ENCODE peak calls at places on chromosomes 16 and 17, in ten cellular contexts. Y is right atrium auricular region; E is HEK293T; K is activated T-cell treated with anti-CD3 and anti-CD28 coated beads, Interleukin-2, amount 50 U/mL, for 24 hours; I is naive thymus-derived CD8-positive, alpha-beta T cell; S is NCI-H146; T is Daoy; X is activated naive CD4-positive, alpha-beta T cell; N is stimulated activated naive CD8-positive, alpha-beta T cell treated with anti-CD3 and anti-CD28 coated beads, Interleukin-15, amount 100 ng/mL, for 72 hours; O is fibroblast of mammary gland. J is an unnamed sample.

GRCh38 chr17:82000803-82001649 is 21.7 kb downstream of the CENPX start:
- DNase-seq in Y (no peak), E (no peak), K (no peak), I (no peak), S (no peak), T (no peak), X (no peak), N (no peak), O (no peak), J (no peak)

GRCh38 chr16:181668-182021 is 1.4 kb downstream of the HBQ1 start:
- DNase-seq in Y (no peak), E (no peak), K (no peak), I (no peak), S (no peak), T (no peak), X (peak), N (no peak), O (peak), J (no peak)

GRCh38 chr17:42964161-42964932 is at the start of gene AARSD1:
- DNase-seq in Y (peak), E (peak), K (peak), I (peak), S (peak), T (peak), X (peak), N (peak), O (peak), J (peak)

GRCh38 chr16:84387021-84387420 is 18.7 kb downstream of the ATP2C2 start:
- DNase-seq in Y (no peak), E (no peak), K (no peak), I (no peak), S (no peak), T (no peak), X (no peak), N (no peak), O (no peak), J (no peak)

GRCh38 chr17:64240741-64241347 is 22.2 kb downstream of the TEX2 start:
- DNase-seq in Y (peak), E (no peak), K (no peak), I (no peak), S (no peak), T (peak), X (no peak), N (no peak), O (peak), J (no peak)

GRCh38 chr16:68235105-68235881 is 634 bp downstream of the ESRP2 start:
- DNase-seq in Y (no peak), E (no peak), K (peak), I (no peak), S (peak), T (no peak), X (no peak), N (peak), O (no peak), J (peak)

GRCh38 chr17:9291912-9292562 is 270.7 kb downstream of the NTN1 start:
- DNase-seq in Y (peak), E (peak), K (peak), I (no peak), S (peak), T (no peak), X (no peak), N (peak), O (peak), J (peak)

GRCh38 chr17:70006159-70006558 is 68.9 kb upstream of the KCNJ16 start:
- DNase-seq in Y (no peak), E (no peak), K (no peak), I (no peak), S (no peak), T (no peak), X (no peak), N (no peak), O (peak), J (no peak)

GRCh38 chr17:51015145-51015558 is 105.5 kb downstream of the SPAG9 start:
- DNase-seq in Y (no peak), E (no peak), K (no peak), I (no peak), S (peak), T (no peak), X (no peak), N (no peak), O (peak), J (no peak)

GRCh38 chr17:62705781-62706597 is 78.5 kb downstream of the MRC2 start:
- DNase-seq in Y (no peak), E (no peak), K (no peak), I (no peak), S (peak), T (no peak), X (no peak), N (no peak), O (peak), J (no peak)

GRCh38 chr16:88681084-88681680 is 5.1 kb downstream of the SNAI3 start:
- DNase-seq in Y (no peak), E (peak), K (peak), I (no peak), S (no peak), T (no peak), X (peak), N (no peak), O (no peak), J (peak)

GRCh38 chr16:19885456-19886060 is 910 bp upstream of the GPRC5B start:
- DNase-seq in Y (no peak), E (no peak), K (no peak), I (peak), S (no peak), T (no peak), X (no peak), N (peak), O (no peak), J (no peak)

GRCh38 chr16:82368041-82368440 is 198.0 kb upstream of the MPHOSPH6 start:
- DNase-seq in Y (no peak), E (peak), K (no peak), I (no peak), S (no peak), T (peak), X (no peak), N (no peak), O (peak), J (peak)

GRCh38 chr16:27364493-27365141 is 37.4 kb upstream of the IL21R start:
- DNase-seq in Y (no peak), E (no peak), K (no peak), I (no peak), S (peak), T (no peak), X (no peak), N (no peak), O (no peak), J (peak)

GRCh38 chr16:85286970-85287814 is 174.9 kb upstream of the CIBAR2 start:
- DNase-seq in Y (peak), E (no peak), K (no peak), I (no peak), S (no peak), T (peak), X (no peak), N (no peak), O (peak), J (no peak)

GRCh38 chr16:85391175-85391707 is 221.9 kb upstream of the GSE1 start:
- DNase-seq in Y (no peak), E (no peak), K (no peak), I (no peak), S (no peak), T (no peak), X (no peak), N (no peak), O (no peak), J (no peak)

GRCh38 chr17:73988110-73988509 is 215.4 kb upstream of the RPL38 start:
- DNase-seq in Y (no peak), E (no peak), K (no peak), I (no peak), S (no peak), T (no peak), X (no peak), N (no peak), O (no peak), J (no peak)

GRCh38 chr17:43006639-43007551 is at the start of gene IFI35:
- DNase-seq in Y (peak), E (peak), K (peak), I (peak), S (peak), T (peak), X (peak), N (peak), O (peak), J (peak)

GRCh38 chr17:32664936-32665583 is 178.3 kb downstream of the CDK5R1 start:
- DNase-seq in Y (no peak), E (no peak), K (no peak), I (no peak), S (no peak), T (no peak), X (no peak), N (no peak), O (no peak), J (no peak)

GRCh38 chr17:80498920-80499410 is 22.6 kb upstream of the NPTX1 start:
- DNase-seq in Y (no peak), E (no peak), K (no peak), I (no peak), S (no peak), T (no peak), X (no peak), N (no peak), O (no peak), J (no peak)

GRCh38 chr17:62804822-62805221 is 3.3 kb downstream of the MARCHF10 start:
- DNase-seq in Y (no peak), E (no peak), K (no peak), I (no peak), S (no peak), T (peak), X (no peak), N (no peak), O (peak), J (peak)

GRCh38 chr16:3029499-3030127 is 5.8 kb downstream of the THOC6 start:
- DNase-seq in Y (no peak), E (no peak), K (peak), I (no peak), S (no peak), T (no peak), X (no peak), N (peak), O (peak), J (no peak)